ENCODE peak calls at places on chromosomes 7 and 10, in nine cellular contexts. S, Q, F, N, V, Y, A, B and I are unnamed samples.

GRCh38 chr7:156638443-156639077 is 2.0 kb upstream of the RNF32 start:
- DNase-seq in Y (no peak), N (no peak), B (no peak), F (no peak), Q (no peak), S (no peak), A (no peak), V (no peak), I (no peak)

GRCh38 chr10:34049887-34050286 is 715.4 kb upstream of the NRP1 start:
- DNase-seq in F (no peak), S (no peak), V (no peak), Q (no peak), A (no peak), N (no peak), B (peak), Y (no peak), I (no peak)

GRCh38 chr7:74526780-74527179 is 73.1 kb downstream of the GTF2IRD1 start:
- DNase-seq in B (no peak), S (no peak), F (no peak), V (no peak), A (no peak), Y (no peak), Q (no peak), N (no peak), I (no peak)

GRCh38 chr7:142870575-142871259 is 14.8 kb downstream of the TRPV6 start:
- DNase-seq in S (no peak), A (no peak), B (no peak), N (no peak), Y (no peak), Q (no peak), V (no peak), F (peak), I (no peak)

GRCh38 chr10:92768104-92768503 is 78.3 kb downstream of the HHEX start:
- DNase-seq in B (no peak), F (no peak), V (no peak), S (no peak), Y (no peak), N (no peak), A (no peak), Q (no peak), I (no peak)

GRCh38 chr10:101967713-101968112 is 88.3 kb downstream of the ARMH3 start:
- DNase-seq in N (no peak), F (no peak), A (no peak), Y (no peak), V (no peak), B (peak), S (no peak), Q (no peak), I (no peak)

GRCh38 chr10:21527634-21528451 is 2.4 kb upstream of the SKIDA1 start:
- DNase-seq in B (peak), V (peak), S (no peak), F (no peak), Y (no peak), A (no peak), Q (no peak), N (no peak), I (no peak)

GRCh38 chr10:126536148-126536547 is 134.3 kb downstream of the C10orf90 start:
- DNase-seq in Y (no peak), V (no peak), A (no peak), N (no peak), B (no peak), Q (no peak), F (peak), S (no peak), I (no peak)

GRCh38 chr7:151381333-151382078 is 28.3 kb downstream of the WDR86 start:
- DNase-seq in Q (peak), S (peak), A (no peak), V (no peak), Y (no peak), N (peak), B (no peak), F (peak), I (no peak)

GRCh38 chr10:28681928-28682750 is 4.8 kb downstream of the BAMBI start:
- DNase-seq in A (no peak), Y (no peak), B (no peak), V (no peak), F (no peak), Q (no peak), S (no peak), N (no peak), I (no peak)

GRCh38 chr7:102271158-102271798 is 15.4 kb upstream of the SH2B2 start:
- DNase-seq in F (no peak), B (no peak), Q (no peak), S (no peak), N (no peak), Y (no peak), A (no peak), V (no peak), I (no peak)

GRCh38 chr7:100687740-100688592 is 6.1 kb downstream of the GIGYF1 start:
- DNase-seq in A (no peak), Y (no peak), F (no peak), B (no peak), V (no peak), S (no peak), Q (no peak), N (no peak), I (no peak)

GRCh38 chr7:2621948-2622640 is 9.7 kb upstream of the TTYH3 start:
- DNase-seq in B (no peak), Y (no peak), Q (no peak), S (peak), A (no peak), N (no peak), F (peak), V (no peak), I (no peak)

GRCh38 chr7:98210513-98211220 is 572 bp upstream of the BHLHA15 start:
- DNase-seq in Y (no peak), B (no peak), Q (peak), N (no peak), S (peak), F (peak), A (no peak), V (no peak), I (no peak)

GRCh38 chr7:4682621-4683042 is 537 bp downstream of the FOXK1 start:
- DNase-seq in V (peak), N (peak), B (peak), F (peak), Y (no peak), S (peak), A (no peak), Q (no peak), I (no peak)

GRCh38 chr10:132869621-132870020 is 72.7 kb downstream of the CFAP46 start:
- DNase-seq in B (no peak), Q (no peak), Y (no peak), V (no peak), N (no peak), S (peak), F (peak), A (no peak), I (no peak)

GRCh38 chr10:117681104-117681503 is 138.6 kb downstream of the EMX2 start:
- DNase-seq in V (no peak), B (no peak), Y (no peak), Q (no peak), F (no peak), A (no peak), S (no peak), N (no peak), I (no peak)

GRCh38 chr7:137025469-137026175 is 157.2 kb downstream of the CHRM2 start:
- DNase-seq in Q (no peak), A (no peak), Y (no peak), N (no peak), V (no peak), S (no peak), F (no peak), B (no peak), I (no peak)

GRCh38 chr7:127946081-127946480 is 85.2 kb downstream of the LRRC4 start:
- DNase-seq in V (no peak), F (no peak), A (no peak), B (no peak), N (no peak), Q (no peak), Y (no peak), S (no peak), I (no peak)